ENCODE peak calls at places on chromosomes 16 and 17, in four cellular contexts. P is mucosa of descending colon, A is upper lobe of left lung, M is iris pigment epithelial cell. D is an unnamed sample.

GRCh38 chr17:20187049-20187448 is 177.9 kb downstream of the SPECC1 start:
- DNase-seq in P (no peak), A (no peak), M (peak; percentile 7), D (no peak)

GRCh38 chr16:89972244-89973234 is 24.0 kb downstream of the DEF8 start:
- DNase-seq in P (peak; percentile 95), M (peak; percentile 84), A (peak; percentile 91), D (peak; percentile 84)

GRCh38 chr17:20184977-20185619 is 175.9 kb downstream of the SPECC1 start:
- DNase-seq in A (no peak), P (no peak), M (no peak), D (no peak)

GRCh38 chr17:19569785-19570496 is 36.3 kb downstream of the SLC47A1 start:
- DNase-seq in M (peak; percentile 7), P (no peak), A (no peak), D (no peak)

GRCh38 chr17:38583833-38584349 is 21.9 kb downstream of the SRCIN1 start:
- DNase-seq in A (no peak), P (no peak), M (no peak), D (no peak)

GRCh38 chr17:39114744-39115534 is 36.5 kb downstream of the PLXDC1 start:
- DNase-seq in P (no peak), M (peak; percentile 45), A (no peak), D (peak; percentile 41)

GRCh38 chr16:60203525-60204124 is 1469.5 kb upstream of the GOT2 start:
- DNase-seq in A (no peak), M (peak; percentile 7), P (no peak), D (no peak)

GRCh38 chr16:57643166-57643813 is 14.9 kb downstream of the ADGRG1 start:
- DNase-seq in M (peak; percentile 27), P (no peak), A (peak; percentile 61), D (no peak)

GRCh38 chr17:64343071-64343774 is 47.4 kb downstream of the PECAM1 start:
- DNase-seq in P (no peak), M (no peak), A (no peak), D (no peak)

GRCh38 chr16:19994771-19995170 is 78.9 kb downstream of the GPR139 start:
- DNase-seq in P (no peak), M (no peak), A (no peak), D (no peak)

GRCh38 chr17:58565389-58566311 is 51.2 kb upstream of the MTMR4 start:
- DNase-seq in M (no peak), P (no peak), A (peak; percentile 25), D (no peak)

GRCh38 chr17:5800646-5801045 is 216.3 kb upstream of the NLRP1 start:
- DNase-seq in P (no peak), A (no peak), M (no peak), D (no peak)

D was measured in uterus.